ENCODE peak calls at places on chromosomes 11 and 22, in nine cellular contexts. One of them, this sample, is unnamed. For H3K4me1, the result is how much of the 10 kb centered on the place peaks cover.

GRCh38 chr11:75492181-75492820 is 33.4 kb downstream of the GDPD5 start:
- DNase-seq in right cardiac atrium: no peak
- DNase-seq in tibial artery: no peak
- DNase-seq in breast epithelium: no peak
- DNase-seq in uterus: no peak
- DNase-seq in A549: no peak
- DNase-seq in cardiac muscle cell: no peak
- DNase-seq in neural progenitor cell: no peak
- DNase-seq in adrenal gland: no peak
- DNase-seq in this sample: no peak

GRCh38 chr22:24969588-24970301 is 17.2 kb downstream of the KIAA1671 start:
- DNase-seq in uterus: no peak
- DNase-seq in tibial artery: peak
- DNase-seq in A549: no peak
- DNase-seq in adrenal gland: peak
- DNase-seq in right cardiac atrium: peak
- DNase-seq in breast epithelium: peak
- DNase-seq in neural progenitor cell: no peak
- DNase-seq in cardiac muscle cell: peak
- DNase-seq in this sample: peak

GRCh38 chr22:39471421-39472141 is 14.8 kb downstream of the MGAT3 start:
- DNase-seq in adrenal gland: no peak
- DNase-seq in breast epithelium: no peak
- DNase-seq in neural progenitor cell: peak
- DNase-seq in uterus: no peak
- DNase-seq in right cardiac atrium: peak
- DNase-seq in cardiac muscle cell: peak
- DNase-seq in A549: no peak
- DNase-seq in tibial artery: no peak
- DNase-seq in this sample: no peak

GRCh38 chr22:31126128-31126868 is 3.5 kb downstream of the INPP5J start:
- DNase-seq in cardiac muscle cell: no peak
- DNase-seq in breast epithelium: no peak
- DNase-seq in neural progenitor cell: no peak
- DNase-seq in uterus: no peak
- DNase-seq in adrenal gland: no peak
- DNase-seq in tibial artery: no peak
- DNase-seq in A549: no peak
- DNase-seq in right cardiac atrium: no peak
- DNase-seq in this sample: no peak

GRCh38 chr11:116461789-116462188 is 311.0 kb downstream of the BUD13 start:
- DNase-seq in A549: no peak
- DNase-seq in breast epithelium: no peak
- DNase-seq in uterus: no peak
- DNase-seq in cardiac muscle cell: no peak
- DNase-seq in tibial artery: no peak
- DNase-seq in neural progenitor cell: peak
- DNase-seq in right cardiac atrium: no peak
- DNase-seq in adrenal gland: no peak
- DNase-seq in this sample: no peak

GRCh38 chr22:30605449-30606110 is 1.4 kb upstream of the TCN2 start:
- DNase-seq in adrenal gland: peak
- DNase-seq in neural progenitor cell: peak
- DNase-seq in uterus: peak
- DNase-seq in cardiac muscle cell: peak
- DNase-seq in right cardiac atrium: peak
- DNase-seq in A549: peak
- DNase-seq in breast epithelium: no peak
- DNase-seq in tibial artery: peak
- DNase-seq in this sample: peak

GRCh38 chr22:29259253-29259899 is 8.4 kb downstream of the RHBDD3 start:
- DNase-seq in A549: peak
- DNase-seq in uterus: no peak
- DNase-seq in right cardiac atrium: no peak
- DNase-seq in neural progenitor cell: peak
- DNase-seq in cardiac muscle cell: no peak
- DNase-seq in adrenal gland: no peak
- DNase-seq in breast epithelium: no peak
- DNase-seq in tibial artery: peak
- DNase-seq in this sample: peak

GRCh38 chr11:108025387-108026080 is 16.8 kb downstream of the CUL5 start:
- DNase-seq in uterus: no peak
- DNase-seq in tibial artery: no peak
- DNase-seq in right cardiac atrium: no peak
- DNase-seq in cardiac muscle cell: no peak
- DNase-seq in neural progenitor cell: no peak
- DNase-seq in breast epithelium: no peak
- DNase-seq in A549: no peak
- DNase-seq in adrenal gland: no peak
- DNase-seq in this sample: no peak

GRCh38 chr22:41264408-41264941 is 21.5 kb downstream of the RANGAP1 start:
- DNase-seq in adrenal gland: no peak
- DNase-seq in right cardiac atrium: no peak
- DNase-seq in uterus: no peak
- DNase-seq in cardiac muscle cell: no peak
- DNase-seq in tibial artery: no peak
- DNase-seq in A549: no peak
- DNase-seq in neural progenitor cell: no peak
- DNase-seq in breast epithelium: no peak
- DNase-seq in this sample: no peak

GRCh38 chr11:125110506-125110905 is 920 bp downstream of the TMEM218 start:
- DNase-seq in breast epithelium: no peak
- DNase-seq in tibial artery: no peak
- DNase-seq in neural progenitor cell: peak
- DNase-seq in cardiac muscle cell: no peak
- DNase-seq in uterus: no peak
- DNase-seq in A549: no peak
- DNase-seq in right cardiac atrium: no peak
- DNase-seq in adrenal gland: no peak
- DNase-seq in this sample: no peak

GRCh38 chr22:23574877-23575276 is 5.2 kb downstream of the IGLL1 start:
- DNase-seq in neural progenitor cell: no peak
- DNase-seq in A549: no peak
- DNase-seq in right cardiac atrium: no peak
- DNase-seq in tibial artery: peak
- DNase-seq in cardiac muscle cell: no peak
- DNase-seq in uterus: no peak
- DNase-seq in breast epithelium: no peak
- DNase-seq in adrenal gland: no peak
- DNase-seq in this sample: no peak

GRCh38 chr11:10413268-10413667 is 41.8 kb upstream of the AMPD3 start:
- DNase-seq in cardiac muscle cell: peak
- DNase-seq in uterus: no peak
- DNase-seq in right cardiac atrium: no peak
- DNase-seq in neural progenitor cell: no peak
- DNase-seq in tibial artery: no peak
- DNase-seq in adrenal gland: no peak
- DNase-seq in A549: no peak
- DNase-seq in breast epithelium: no peak
- DNase-seq in this sample: peak

GRCh38 chr22:45164217-45165123 is 745 bp downstream of the NUP50 start:
- DNase-seq in neural progenitor cell: peak
- DNase-seq in adrenal gland: peak
- DNase-seq in cardiac muscle cell: peak
- DNase-seq in breast epithelium: no peak
- DNase-seq in tibial artery: peak
- DNase-seq in A549: peak
- DNase-seq in uterus: peak
- DNase-seq in right cardiac atrium: peak
- DNase-seq in this sample: no peak

DNA sequence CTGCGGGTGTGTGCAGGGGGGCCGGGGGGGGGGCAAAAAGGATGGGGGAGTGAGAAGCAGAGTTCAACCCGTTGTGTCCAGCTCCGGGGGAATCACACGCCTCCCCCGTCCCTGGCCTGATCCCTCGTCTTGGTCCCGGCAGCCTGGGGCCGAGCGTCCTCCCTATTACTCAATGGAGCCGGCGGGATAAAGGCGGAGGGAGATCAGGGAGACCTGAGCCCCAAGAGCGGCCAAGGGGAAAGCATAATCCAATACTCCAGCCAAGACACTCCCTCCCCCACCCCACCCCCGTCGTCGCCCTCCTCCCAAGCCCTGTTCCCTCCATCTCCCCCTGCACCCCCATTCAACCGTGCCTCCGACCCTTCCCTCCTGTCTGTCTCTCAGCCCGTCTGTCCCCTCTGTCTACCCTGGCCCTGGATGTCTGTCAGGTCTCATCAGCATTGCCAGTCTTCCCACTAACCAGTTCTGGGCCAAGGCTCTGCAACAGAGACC is 2.6 kb downstream of the PHOX2A start:
- DNase-seq in uterus: no peak
- DNase-seq in cardiac muscle cell: no peak
- DNase-seq in adrenal gland: no peak
- DNase-seq in neural progenitor cell: peak
- DNase-seq in right cardiac atrium: no peak
- DNase-seq in breast epithelium: peak
- DNase-seq in tibial artery: no peak
- DNase-seq in A549: no peak
- DNase-seq in this sample: no peak
- H3K4me1 ChIP-seq in uterus: under half
- H3K4me1 ChIP-seq in cardiac muscle cell: under half
- H3K4me1 ChIP-seq in adrenal gland: under half
- H3K4me1 ChIP-seq in neural progenitor cell: under half
- H3K4me1 ChIP-seq in right cardiac atrium: under half
- H3K4me1 ChIP-seq in breast epithelium: under half
- H3K4me1 ChIP-seq in tibial artery: under half
- H3K4me1 ChIP-seq in A549: under half
- H3K4me1 ChIP-seq in this sample: under half

GRCh38 chr11:70476669-70477068 is 78.3 kb downstream of the CTTN start:
- DNase-seq in right cardiac atrium: no peak
- DNase-seq in A549: no peak
- DNase-seq in adrenal gland: peak
- DNase-seq in neural progenitor cell: no peak
- DNase-seq in breast epithelium: no peak
- DNase-seq in uterus: no peak
- DNase-seq in tibial artery: no peak
- DNase-seq in cardiac muscle cell: no peak
- DNase-seq in this sample: no peak

GRCh38 chr11:70477607-70478006 is 79.3 kb downstream of the CTTN start:
- DNase-seq in breast epithelium: no peak
- DNase-seq in adrenal gland: no peak
- DNase-seq in A549: no peak
- DNase-seq in cardiac muscle cell: peak
- DNase-seq in right cardiac atrium: no peak
- DNase-seq in uterus: no peak
- DNase-seq in tibial artery: no peak
- DNase-seq in neural progenitor cell: no peak
- DNase-seq in this sample: no peak

GRCh38 chr11:70481625-70482528 is 83.5 kb downstream of the CTTN start:
- DNase-seq in uterus: no peak
- DNase-seq in tibial artery: no peak
- DNase-seq in A549: peak
- DNase-seq in adrenal gland: peak
- DNase-seq in cardiac muscle cell: no peak
- DNase-seq in neural progenitor cell: no peak
- DNase-seq in right cardiac atrium: peak
- DNase-seq in breast epithelium: no peak
- DNase-seq in this sample: no peak

GRCh38 chr11:70480711-70481110 is 82.4 kb downstream of the CTTN start:
- DNase-seq in tibial artery: no peak
- DNase-seq in uterus: no peak
- DNase-seq in right cardiac atrium: no peak
- DNase-seq in A549: no peak
- DNase-seq in breast epithelium: no peak
- DNase-seq in neural progenitor cell: no peak
- DNase-seq in adrenal gland: no peak
- DNase-seq in cardiac muscle cell: no peak
- DNase-seq in this sample: no peak

DNA sequence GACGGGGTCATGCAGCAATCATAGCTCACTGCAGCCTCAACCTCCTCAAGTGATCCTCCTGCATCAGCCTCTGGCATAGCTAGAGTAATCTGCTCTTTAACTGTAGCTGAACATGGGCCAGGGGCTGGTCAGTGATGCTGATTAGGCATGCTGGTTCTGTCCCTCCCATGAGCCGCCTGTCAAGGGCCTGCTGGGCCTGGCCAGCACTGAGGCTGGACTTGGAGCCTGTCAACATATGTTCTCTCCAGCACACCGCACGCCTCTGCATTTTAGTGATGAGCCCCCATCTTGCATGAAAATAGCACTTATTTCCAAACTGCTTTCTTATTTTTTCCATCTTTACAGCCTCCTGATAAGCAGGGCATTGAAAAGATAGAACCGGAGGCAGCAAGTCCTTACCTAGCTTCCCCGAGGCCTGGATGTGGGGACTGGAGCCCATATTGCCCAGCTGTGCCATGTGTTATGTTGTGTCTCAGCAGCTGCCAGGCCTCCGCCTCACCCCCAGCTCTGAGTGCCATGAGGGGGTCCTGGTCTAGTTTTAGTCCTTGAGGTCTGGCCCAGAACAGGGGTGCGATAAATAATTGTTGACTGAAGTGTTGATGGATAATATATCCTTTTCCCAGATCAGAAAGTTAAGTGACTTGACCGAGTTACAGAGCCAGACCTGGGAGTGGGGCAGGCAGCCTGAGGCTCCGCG is 80.0 kb downstream of the CTTN start:
- DNase-seq in adrenal gland: no peak
- DNase-seq in tibial artery: no peak
- DNase-seq in neural progenitor cell: no peak
- DNase-seq in uterus: no peak
- DNase-seq in cardiac muscle cell: no peak
- DNase-seq in A549: no peak
- DNase-seq in breast epithelium: no peak
- DNase-seq in right cardiac atrium: no peak
- DNase-seq in this sample: no peak
- H3K4me3 ChIP-seq in adrenal gland: no peak
- H3K4me3 ChIP-seq in tibial artery: no peak
- H3K4me3 ChIP-seq in neural progenitor cell: no peak
- H3K4me3 ChIP-seq in uterus: no peak
- H3K4me3 ChIP-seq in cardiac muscle cell: no peak
- H3K4me3 ChIP-seq in A549: no peak
- H3K4me3 ChIP-seq in breast epithelium: no peak
- H3K4me3 ChIP-seq in right cardiac atrium: no peak
- H3K4me3 ChIP-seq in this sample: no peak

DNA sequence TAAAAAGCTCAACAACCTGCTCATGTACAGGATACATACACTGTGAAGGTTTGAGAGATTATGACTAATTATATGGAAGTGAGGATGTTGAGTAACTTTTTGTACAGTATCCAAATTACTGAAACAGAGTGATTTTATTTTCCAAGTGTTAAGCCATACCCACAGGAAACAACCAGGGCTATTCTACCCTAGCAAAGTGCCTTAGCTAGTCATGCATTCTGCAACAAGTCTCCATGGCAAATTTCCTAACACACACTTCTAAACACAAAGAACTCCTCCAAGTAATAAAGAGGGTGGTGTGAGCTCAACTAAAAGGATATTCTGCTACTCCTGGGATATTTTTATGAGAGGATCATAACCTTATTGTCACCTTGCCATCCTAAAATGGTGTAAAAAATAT is 4.4 kb downstream of the LGR4 start:
- DNase-seq in breast epithelium: no peak
- DNase-seq in cardiac muscle cell: no peak
- DNase-seq in tibial artery: no peak
- DNase-seq in right cardiac atrium: no peak
- DNase-seq in neural progenitor cell: no peak
- DNase-seq in uterus: no peak
- DNase-seq in adrenal gland: no peak
- DNase-seq in A549: no peak
- DNase-seq in this sample: no peak
- H3K4me1 ChIP-seq in breast epithelium: under half
- H3K4me1 ChIP-seq in cardiac muscle cell: half or more
- H3K4me1 ChIP-seq in tibial artery: under half
- H3K4me1 ChIP-seq in right cardiac atrium: under half
- H3K4me1 ChIP-seq in neural progenitor cell: half or more
- H3K4me1 ChIP-seq in uterus: under half
- H3K4me1 ChIP-seq in adrenal gland: half or more
- H3K4me1 ChIP-seq in A549: half or more
- H3K4me1 ChIP-seq in this sample: under half

GRCh38 chr22:20324139-20324516 is 4.3 kb upstream of the DGCR6L start:
- DNase-seq in breast epithelium: no peak
- DNase-seq in adrenal gland: no peak
- DNase-seq in A549: no peak
- DNase-seq in right cardiac atrium: no peak
- DNase-seq in cardiac muscle cell: no peak
- DNase-seq in neural progenitor cell: peak
- DNase-seq in uterus: no peak
- DNase-seq in tibial artery: no peak
- DNase-seq in this sample: peak
- H3K4me3 ChIP-seq in breast epithelium: no peak
- H3K4me3 ChIP-seq in adrenal gland: no peak
- H3K4me3 ChIP-seq in A549: no peak
- H3K4me3 ChIP-seq in right cardiac atrium: no peak
- H3K4me3 ChIP-seq in cardiac muscle cell: no peak
- H3K4me3 ChIP-seq in neural progenitor cell: no peak
- H3K4me3 ChIP-seq in uterus: no peak
- H3K4me3 ChIP-seq in tibial artery: no peak
- H3K4me3 ChIP-seq in this sample: no peak